ENCODE peak calls at places on chromosomes 6 and 20, in nine cellular contexts. B is H4; M is effector CD8-positive, alpha-beta T cell; U is Caco-2; D is stomach; N is EL; Z is A172; K is stimulated activated CD4-positive, alpha-beta T cell treated with anti-CD3 and anti-CD28 coated beads, Interleukin-1b, Interleukin-23, amount 100 ng/mL, for 1 hour; Y is non-pigmented ciliary epithelial cell. Q is an unnamed sample.

GRCh38 chr6:20319520-20320357 is 81.9 kb upstream of the E2F3 start:
- DNase-seq in Y (no peak), N (no peak), Z (no peak), K (no peak), B (no peak), M (peak; percentile 55), U (no peak), D (peak; percentile 40), Q (peak; percentile 10)

GRCh38 chr6:165229216-165229615 is 80.2 kb downstream of the C6orf118 start:
- DNase-seq in Y (no peak), M (no peak), N (no peak), K (no peak), D (no peak), Z (no peak), B (no peak), U (no peak), Q (no peak)

GRCh38 chr6:130322673-130323268 is 43.0 kb upstream of the TMEM200A start:
- DNase-seq in B (peak; percentile 35), Z (peak; percentile 53), Y (peak; percentile 51), U (peak; percentile 51), K (no peak), N (peak; percentile 68), D (peak; percentile 47), M (peak; percentile 42), Q (peak; percentile 63)

GRCh38 chr6:46862381-46862780 is 59.4 kb downstream of the ADGRF5 start:
- DNase-seq in Y (no peak), M (no peak), Z (no peak), N (no peak), B (no peak), U (no peak), K (no peak), D (no peak), Q (no peak)

GRCh38 chr6:100460650-100461204 is 4.0 kb downstream of the SIM1 start:
- DNase-seq in Z (peak; percentile 22), D (no peak), N (peak; percentile 76), U (no peak), K (no peak), M (no peak), Y (no peak), B (no peak), Q (no peak)

GRCh38 chr6:89530982-89531381 is 98.0 kb downstream of the ANKRD6 start:
- DNase-seq in U (no peak), Z (no peak), N (no peak), Y (no peak), K (no peak), M (no peak), D (no peak), B (no peak), Q (no peak)

GRCh38 chr6:33740204-33740608 is 6.5 kb downstream of the IP6K3 start:
- DNase-seq in B (no peak), N (no peak), Z (no peak), M (no peak), Y (no peak), U (no peak), D (no peak), K (no peak), Q (no peak)

GRCh38 chr6:5850848-5851255 is 155.9 kb downstream of the NRN1 start:
- DNase-seq in D (no peak), K (no peak), U (no peak), M (no peak), Z (no peak), N (no peak), B (no peak), Y (no peak), Q (no peak)

GRCh38 chr6:82686719-82687118 is 323.1 kb downstream of the TPBG start:
- DNase-seq in Z (no peak), M (no peak), U (no peak), B (no peak), D (no peak), Y (no peak), N (no peak), K (no peak), Q (no peak)

GRCh38 chr6:153503810-153504209 is 372.7 kb upstream of the RGS17 start:
- DNase-seq in Y (no peak), Z (peak; percentile 4), K (no peak), M (no peak), U (peak; percentile 45), B (peak; percentile 4), D (no peak), N (no peak), Q (no peak)

GRCh38 chr6:55827818-55828522 is 47.4 kb downstream of the BMP5 start:
- DNase-seq in N (peak; percentile 51), K (no peak), U (peak; percentile 9), M (no peak), Y (no peak), Z (no peak), B (no peak), D (no peak), Q (no peak)

GRCh38 chr6:156622185-156622584 is 155.0 kb upstream of the ARID1B start:
- DNase-seq in U (no peak), Z (no peak), B (no peak), N (no peak), D (no peak), M (no peak), Y (no peak), K (no peak), Q (no peak)

GRCh38 chr6:37134622-37135191 is 35.2 kb upstream of the PIM1 start:
- DNase-seq in K (no peak), D (peak; percentile 67), Z (peak; percentile 97), U (no peak), B (peak; percentile 97), Y (peak; percentile 94), N (peak; percentile 99), M (no peak), Q (peak; percentile 93)

GRCh38 chr20:49281059-49281912 is 3.4 kb upstream of the ZNFX1 start:
- DNase-seq in M (no peak), U (peak; percentile 45), B (peak; percentile 75), N (peak; percentile 54), K (no peak), D (no peak), Y (no peak), Z (peak; percentile 32), Q (no peak)

GRCh38 chr6:142820336-142821016 is 124.5 kb downstream of the HIVEP2 start:
- DNase-seq in D (no peak), B (no peak), K (no peak), M (no peak), N (no peak), U (no peak), Z (no peak), Y (no peak), Q (no peak)

GRCh38 chr6:1832844-1833787 is 223.4 kb downstream of the FOXC1 start:
- DNase-seq in B (no peak), D (peak; percentile 57), K (no peak), M (no peak), N (peak; percentile 45), Z (no peak), U (no peak), Y (no peak), Q (no peak)

GRCh38 chr6:75204959-75205775 is 686 bp downstream of the COL12A1 start:
- DNase-seq in K (no peak), U (peak; percentile 52), B (peak; percentile 55), N (peak; percentile 86), Y (no peak), M (no peak), D (no peak), Z (peak; percentile 28), Q (peak; percentile 84)

Q was measured in ascending aorta.